ENCODE peak calls at places on chromosomes 16 and 17, in four cellular contexts. H is H1, B is neural progenitor cell, K is heart right ventricle. R is an unnamed sample.

GRCh38 chr17:75517277-75517865 is 1.0 kb downstream of the TSEN54 start:
- DNase-seq in K (no peak), B (peak; percentile 33), H (no peak), R (peak; percentile 71)

GRCh38 chr16:17416461-17417221 is 54.1 kb downstream of the XYLT1 start:
- DNase-seq in B (no peak), H (no peak), K (no peak), R (peak; percentile 61)

GRCh38 chr17:50604470-50604869 is 30.2 kb upstream of the ABCC3 start:
- DNase-seq in B (no peak), H (no peak), K (peak; percentile 80), R (peak; percentile 47)

GRCh38 chr17:60640503-60640902 is 37.1 kb upstream of the BCAS3 start:
- DNase-seq in K (no peak), B (peak; percentile 20), H (no peak), R (no peak)

GRCh38 chr17:49602783-49603182 is 27.1 kb downstream of the NXPH3 start:
- DNase-seq in K (no peak), B (no peak), H (no peak), R (no peak)

GRCh38 chr17:80414803-80415625 is at the start of gene ENDOV:
- DNase-seq in B (peak; percentile 97), H (peak; percentile 94), K (peak; percentile 97), R (peak; percentile 94)

GRCh38 chr16:81774348-81774747 is 4.7 kb upstream of the PLCG2 start:
- DNase-seq in K (peak; percentile 72), B (no peak), H (no peak), R (no peak)

GRCh38 chr17:9470171-9470570 is 105.4 kb downstream of the STX8 start:
- DNase-seq in H (no peak), K (no peak), B (no peak), R (peak; percentile 5)

GRCh38 chr17:4648741-4649140 is 7.3 kb upstream of the ALOX15 start:
- DNase-seq in H (no peak), K (no peak), B (no peak), R (no peak)

GRCh38 chr17:6290488-6291196 is 144.3 kb downstream of the AIPL1 start:
- DNase-seq in H (no peak), K (no peak), B (no peak), R (no peak)

GRCh38 chr17:43367588-43368242 is 31.1 kb upstream of the ARL4D start:
- DNase-seq in H (peak; percentile 60), B (peak; percentile 64), K (no peak), R (no peak)

GRCh38 chr17:27654654-27655524 is 23.9 kb downstream of the LGALS9 start:
- DNase-seq in H (peak; percentile 93), B (peak; percentile 86), K (peak; percentile 54), R (peak; percentile 80)

GRCh38 chr16:15435216-15435864 is 952 bp downstream of the BMERB1 start:
- DNase-seq in K (no peak), H (peak; percentile 53), B (peak; percentile 35), R (no peak)

GRCh38 chr17:73228748-73229236 is 32.9 kb downstream of the CPSF4L start:
- DNase-seq in K (peak; percentile 58), H (no peak), B (no peak), R (peak; percentile 65)

GRCh38 chr16:69182730-69183416 is 4.1 kb upstream of the SNTB2 start:
- DNase-seq in H (no peak), B (no peak), K (no peak), R (no peak)

GRCh38 chr16:75319513-75320401 is 68.3 kb upstream of the BCAR1 start:
- DNase-seq in K (no peak), H (no peak), B (no peak), R (no peak)

GRCh38 chr16:51374346-51374745 is 223.3 kb upstream of the SALL1 start:
- DNase-seq in B (no peak), K (no peak), H (no peak), R (no peak)

GRCh38 chr17:33598795-33599194 is 305.7 kb upstream of the ASIC2 start:
- DNase-seq in B (no peak), H (no peak), K (no peak), R (no peak)

GRCh38 chr17:29667969-29668368 is 45.3 kb upstream of the CORO6 start:
- DNase-seq in B (no peak), H (no peak), K (peak; percentile 51), R (no peak)

GRCh38 chr17:48406936-48407567 is 23.0 kb downstream of the SKAP1 start:
- DNase-seq in K (no peak), B (no peak), H (no peak), R (no peak)

GRCh38 chr17:75595919-75596310 is 8.3 kb downstream of the MYO15B start:
- DNase-seq in K (no peak), B (no peak), H (no peak), R (no peak)

GRCh38 chr17:31216053-31216751 is 80.8 kb downstream of the OMG start:
- DNase-seq in K (no peak), H (no peak), B (peak; percentile 60), R (no peak)

GRCh38 chr16:78386925-78387324 is 287.5 kb downstream of the WWOX start:
- DNase-seq in H (no peak), B (no peak), K (no peak), R (no peak)

GRCh38 chr16:59632266-59632855 is 898.2 kb upstream of the GOT2 start:
- DNase-seq in H (no peak), B (no peak), K (no peak), R (no peak)

GRCh38 chr16:47375423-47375822 is 85.4 kb downstream of the ITFG1 start:
- DNase-seq in K (no peak), B (no peak), H (no peak), R (no peak)

GRCh38 chr17:76014100-76014924 is 12.8 kb downstream of the EVPL start:
- DNase-seq in B (peak; percentile 93), H (peak; percentile 89), K (peak; percentile 54), R (peak; percentile 82)

GRCh38 chr17:69335018-69335417 is 8.1 kb upstream of the ABCA5 start:
- DNase-seq in K (no peak), H (no peak), B (no peak), R (no peak)

GRCh38 chr17:77215281-77215680 is 74.5 kb downstream of the SEC14L1 start:
- DNase-seq in K (no peak), B (no peak), H (no peak), R (no peak)

GRCh38 chr17:50935201-50936124 is 69.3 kb upstream of the TOB1 start:
- DNase-seq in K (peak; percentile 58), H (no peak), B (no peak), R (no peak)

GRCh38 chr16:75021410-75021809 is 22.6 kb downstream of the ZNRF1 start:
- DNase-seq in K (no peak), H (no peak), B (no peak), R (no peak)

GRCh38 chr16:72066747-72067146 is 3.7 kb downstream of the HPR start:
- DNase-seq in H (no peak), B (peak; percentile 56), K (peak; percentile 16), R (peak; percentile 7)

GRCh38 chr17:21686165-21687015 is 5.9 kb upstream of the KCNJ18 start:
- DNase-seq in B (no peak), H (no peak), K (no peak), R (no peak)

GRCh38 chr16:12199524-12199923 is 223.0 kb downstream of the SNX29 start:
- DNase-seq in K (no peak), H (no peak), B (peak; percentile 20), R (no peak)

GRCh38 chr16:27301236-27301861 is 12.4 kb upstream of the IL4R start:
- DNase-seq in K (no peak), H (no peak), B (no peak), R (no peak)

GRCh38 chr16:30786936-30787612 is at the start of gene ZNF629:
- DNase-seq in H (peak; percentile 87), B (peak; percentile 90), K (peak; percentile 84), R (peak; percentile 78)

GRCh38 chr17:38509008-38509771 is 80.9 kb downstream of the ARHGAP23 start:
- DNase-seq in K (peak; percentile 72), H (peak; percentile 96), B (peak; percentile 94), R (peak; percentile 74)

GRCh38 chr16:29820271-29820701 is at the start of gene MVP:
- DNase-seq in B (no peak), H (peak; percentile 39), K (peak; percentile 62), R (peak; percentile 88)

GRCh38 chr16:84348386-84348785 is 20.0 kb upstream of the ATP2C2 start:
- DNase-seq in B (no peak), K (no peak), H (no peak), R (no peak)
- H3K4me3 ChIP-seq in B (no peak overlapping the region), K (no peak overlapping the region), H (no peak overlapping the region), R (no peak overlapping the region)

GRCh38 chr16:57268804-57269800 is 15.4 kb downstream of the PLLP start:
- DNase-seq in B (no peak), K (peak; percentile 62), H (no peak), R (peak; percentile 85)
- H3K4me1 ChIP-seq in B (peaks cover 38% of the 10 kb centered on the region), K (peaks cover 8% of the 10 kb centered on the region), H (peaks cover 3% of the 10 kb centered on the region), R (peaks cover 17% of the 10 kb centered on the region)

GRCh38 chr16:84034516-84034915 is 8.1 kb downstream of the SLC38A8 start:
- DNase-seq in K (no peak), H (no peak), B (no peak), R (no peak)
- TF ChIP-seq CTCF in K (no peak), H (no peak), B (no peak), R (no peak)

GRCh38 chr16:1154887-1155331 is 2.0 kb downstream of the CACNA1H start:
- DNase-seq in K (no peak), B (no peak), H (no peak), R (no peak)
- H3K4me3 ChIP-seq in K (peak overlapping the region; percentile 47), B (peak overlapping the region; percentile 59), H (no peak overlapping the region), R (no peak overlapping the region)

GRCh38 chr16:85125570-85126382 is 13.5 kb upstream of the CIBAR2 start:
- DNase-seq in K (peak; percentile 69), B (no peak), H (no peak), R (no peak)
- H3K4me1 ChIP-seq in K (peaks cover 26% of the 10 kb centered on the region), B (peaks cover 25% of the 10 kb centered on the region), H (peaks cover 29% of the 10 kb centered on the region), R (no peaks in the 10 kb centered on the region)

R was measured in mucosa of descending colon.